ENCODE peak calls at places on chromosomes 16 and 17, in nine cellular contexts. One of them, this sample, is unnamed.

GRCh38 chr16:57613514-57613913 is 14.9 kb upstream of the ADGRG1 start:
- DNase-seq in hypothalamus: no peak
- DNase-seq in CD8-positive, alpha-beta T cell: no peak
- DNase-seq in NCI-H2107: no peak
- DNase-seq in NCI-H774: no peak
- DNase-seq in fibroblast of mammary gland: no peak
- DNase-seq in HT-29: no peak
- DNase-seq in RWPE1: no peak
- DNase-seq in HT1080: no peak
- DNase-seq in this sample: no peak

GRCh38 chr17:7279453-7279852 is 2.1 kb upstream of the SLC2A4 start:
- DNase-seq in hypothalamus: no peak
- DNase-seq in CD8-positive, alpha-beta T cell: no peak
- DNase-seq in NCI-H2107: no peak
- DNase-seq in NCI-H774: no peak
- DNase-seq in fibroblast of mammary gland: no peak
- DNase-seq in HT-29: no peak
- DNase-seq in RWPE1: no peak
- DNase-seq in HT1080: no peak
- DNase-seq in this sample: no peak

GRCh38 chr17:40471856-40472732 is 28.8 kb downstream of the IGFBP4 start:
- DNase-seq in hypothalamus: no peak
- DNase-seq in CD8-positive, alpha-beta T cell: no peak
- DNase-seq in NCI-H2107: no peak
- DNase-seq in NCI-H774: no peak
- DNase-seq in fibroblast of mammary gland: no peak
- DNase-seq in HT-29: peak; percentile 25
- DNase-seq in RWPE1: no peak
- DNase-seq in HT1080: no peak
- DNase-seq in this sample: peak; percentile 52

GRCh38 chr16:54750249-54750648 is 180.4 kb upstream of the IRX5 start:
- DNase-seq in hypothalamus: no peak
- DNase-seq in CD8-positive, alpha-beta T cell: no peak
- DNase-seq in NCI-H2107: no peak
- DNase-seq in NCI-H774: no peak
- DNase-seq in fibroblast of mammary gland: no peak
- DNase-seq in HT-29: no peak
- DNase-seq in RWPE1: no peak
- DNase-seq in HT1080: no peak
- DNase-seq in this sample: no peak

GRCh38 chr16:86979061-86979460 is 338.1 kb downstream of the C16orf95 start:
- DNase-seq in hypothalamus: no peak
- DNase-seq in CD8-positive, alpha-beta T cell: no peak
- DNase-seq in NCI-H2107: no peak
- DNase-seq in NCI-H774: no peak
- DNase-seq in fibroblast of mammary gland: no peak
- DNase-seq in HT-29: no peak
- DNase-seq in RWPE1: no peak
- DNase-seq in HT1080: no peak
- DNase-seq in this sample: no peak

GRCh38 chr17:6408271-6408670 is 26.6 kb downstream of the AIPL1 start:
- DNase-seq in hypothalamus: no peak
- DNase-seq in CD8-positive, alpha-beta T cell: no peak
- DNase-seq in NCI-H2107: no peak
- DNase-seq in NCI-H774: no peak
- DNase-seq in fibroblast of mammary gland: no peak
- DNase-seq in HT-29: no peak
- DNase-seq in RWPE1: no peak
- DNase-seq in HT1080: no peak
- DNase-seq in this sample: no peak

GRCh38 chr16:21568502-21569189 is 30.7 kb upstream of the METTL9 start:
- DNase-seq in hypothalamus: no peak
- DNase-seq in CD8-positive, alpha-beta T cell: no peak
- DNase-seq in NCI-H2107: no peak
- DNase-seq in NCI-H774: no peak
- DNase-seq in fibroblast of mammary gland: no peak
- DNase-seq in HT-29: no peak
- DNase-seq in RWPE1: peak; percentile 42
- DNase-seq in HT1080: peak; percentile 32
- DNase-seq in this sample: no peak

GRCh38 chr17:30534298-30534697 is 57.1 kb downstream of the GOSR1 start:
- DNase-seq in hypothalamus: no peak
- DNase-seq in CD8-positive, alpha-beta T cell: no peak
- DNase-seq in NCI-H2107: no peak
- DNase-seq in NCI-H774: no peak
- DNase-seq in fibroblast of mammary gland: no peak
- DNase-seq in HT-29: no peak
- DNase-seq in RWPE1: no peak
- DNase-seq in HT1080: no peak
- DNase-seq in this sample: no peak

GRCh38 chr17:81510798-81511549 is 1.6 kb downstream of the ACTG1 start:
- DNase-seq in hypothalamus: no peak
- DNase-seq in CD8-positive, alpha-beta T cell: peak; percentile 70
- DNase-seq in NCI-H2107: no peak
- DNase-seq in NCI-H774: no peak
- DNase-seq in fibroblast of mammary gland: no peak
- DNase-seq in HT-29: peak; percentile 40
- DNase-seq in RWPE1: no peak
- DNase-seq in HT1080: peak; percentile 39
- DNase-seq in this sample: no peak

GRCh38 chr17:34703533-34703932 is 124.2 kb downstream of the TMEM132E start:
- DNase-seq in hypothalamus: peak; percentile 4
- DNase-seq in CD8-positive, alpha-beta T cell: no peak
- DNase-seq in NCI-H2107: no peak
- DNase-seq in NCI-H774: no peak
- DNase-seq in fibroblast of mammary gland: peak; percentile 27
- DNase-seq in HT-29: peak; percentile 73
- DNase-seq in RWPE1: peak; percentile 50
- DNase-seq in HT1080: peak; percentile 16
- DNase-seq in this sample: peak; percentile 17

GRCh38 chr17:30824002-30824355 is 513 bp downstream of the CRLF3 start:
- DNase-seq in hypothalamus: no peak
- DNase-seq in CD8-positive, alpha-beta T cell: peak; percentile 53
- DNase-seq in NCI-H2107: no peak
- DNase-seq in NCI-H774: no peak
- DNase-seq in fibroblast of mammary gland: no peak
- DNase-seq in HT-29: no peak
- DNase-seq in RWPE1: peak; percentile 35
- DNase-seq in HT1080: no peak
- DNase-seq in this sample: no peak

GRCh38 chr16:8887438-8887765 is 5.3 kb downstream of the LITAFD start:
- DNase-seq in hypothalamus: no peak
- DNase-seq in CD8-positive, alpha-beta T cell: no peak
- DNase-seq in NCI-H2107: no peak
- DNase-seq in NCI-H774: no peak
- DNase-seq in fibroblast of mammary gland: no peak
- DNase-seq in HT-29: no peak
- DNase-seq in RWPE1: no peak
- DNase-seq in HT1080: no peak
- DNase-seq in this sample: no peak

GRCh38 chr16:9308300-9309209 is 217.1 kb downstream of the HAPSTR1 start:
- DNase-seq in hypothalamus: no peak
- DNase-seq in CD8-positive, alpha-beta T cell: no peak
- DNase-seq in NCI-H2107: no peak
- DNase-seq in NCI-H774: no peak
- DNase-seq in fibroblast of mammary gland: no peak
- DNase-seq in HT-29: no peak
- DNase-seq in RWPE1: no peak
- DNase-seq in HT1080: no peak
- DNase-seq in this sample: no peak

GRCh38 chr16:8720080-8720966 is 45.9 kb downstream of the ABAT start:
- DNase-seq in hypothalamus: peak; percentile 7
- DNase-seq in CD8-positive, alpha-beta T cell: no peak
- DNase-seq in NCI-H2107: no peak
- DNase-seq in NCI-H774: peak; percentile 77
- DNase-seq in fibroblast of mammary gland: no peak
- DNase-seq in HT-29: no peak
- DNase-seq in RWPE1: no peak
- DNase-seq in HT1080: no peak
- DNase-seq in this sample: no peak

GRCh38 chr17:20721151-20721550 is 141.6 kb downstream of the CDRT15L2 start:
- DNase-seq in hypothalamus: no peak
- DNase-seq in CD8-positive, alpha-beta T cell: no peak
- DNase-seq in NCI-H2107: no peak
- DNase-seq in NCI-H774: no peak
- DNase-seq in fibroblast of mammary gland: peak; percentile 15
- DNase-seq in HT-29: no peak
- DNase-seq in RWPE1: peak; percentile 3
- DNase-seq in HT1080: no peak
- DNase-seq in this sample: peak; percentile 10

GRCh38 chr16:70694088-70694487 is 8.2 kb upstream of the MTSS2 start:
- DNase-seq in hypothalamus: no peak
- DNase-seq in CD8-positive, alpha-beta T cell: no peak
- DNase-seq in NCI-H2107: no peak
- DNase-seq in NCI-H774: no peak
- DNase-seq in fibroblast of mammary gland: peak; percentile 85
- DNase-seq in HT-29: peak; percentile 28
- DNase-seq in RWPE1: peak; percentile 94
- DNase-seq in HT1080: peak; percentile 86
- DNase-seq in this sample: peak; percentile 96

GRCh38 chr17:75652934-75653549 is 13.9 kb downstream of the RECQL5 start:
- DNase-seq in hypothalamus: no peak
- DNase-seq in CD8-positive, alpha-beta T cell: peak; percentile 46
- DNase-seq in NCI-H2107: no peak
- DNase-seq in NCI-H774: no peak
- DNase-seq in fibroblast of mammary gland: peak; percentile 30
- DNase-seq in HT-29: no peak
- DNase-seq in RWPE1: peak; percentile 26
- DNase-seq in HT1080: peak; percentile 37
- DNase-seq in this sample: no peak

GRCh38 chr16:63530974-63531373 is 1494.7 kb upstream of the CDH8 start:
- DNase-seq in hypothalamus: no peak
- DNase-seq in CD8-positive, alpha-beta T cell: no peak
- DNase-seq in NCI-H2107: no peak
- DNase-seq in NCI-H774: no peak
- DNase-seq in fibroblast of mammary gland: no peak
- DNase-seq in HT-29: no peak
- DNase-seq in RWPE1: no peak
- DNase-seq in HT1080: no peak
- DNase-seq in this sample: no peak

GRCh38 chr17:76903631-76904030 is 35.4 kb downstream of the MGAT5B start:
- DNase-seq in hypothalamus: no peak
- DNase-seq in CD8-positive, alpha-beta T cell: no peak
- DNase-seq in NCI-H2107: no peak
- DNase-seq in NCI-H774: no peak
- DNase-seq in fibroblast of mammary gland: no peak
- DNase-seq in HT-29: no peak
- DNase-seq in RWPE1: no peak
- DNase-seq in HT1080: no peak
- DNase-seq in this sample: no peak

GRCh38 chr17:77471984-77472836 is 331.4 kb downstream of the SEC14L1 start:
- DNase-seq in hypothalamus: no peak
- DNase-seq in CD8-positive, alpha-beta T cell: no peak
- DNase-seq in NCI-H2107: peak; percentile 48
- DNase-seq in NCI-H774: no peak
- DNase-seq in fibroblast of mammary gland: peak; percentile 71
- DNase-seq in HT-29: peak; percentile 28
- DNase-seq in RWPE1: peak; percentile 76
- DNase-seq in HT1080: no peak
- DNase-seq in this sample: peak; percentile 73

GRCh38 chr17:76597156-76598003 is 11.7 kb upstream of the ST6GALNAC2 start:
- DNase-seq in hypothalamus: no peak
- DNase-seq in CD8-positive, alpha-beta T cell: no peak
- DNase-seq in NCI-H2107: peak; percentile 72
- DNase-seq in NCI-H774: no peak
- DNase-seq in fibroblast of mammary gland: no peak
- DNase-seq in HT-29: peak; percentile 65
- DNase-seq in RWPE1: peak; percentile 91
- DNase-seq in HT1080: no peak
- DNase-seq in this sample: no peak

GRCh38 chr17:180380-181212 is 854 bp downstream of the DOC2B start:
- DNase-seq in hypothalamus: no peak
- DNase-seq in CD8-positive, alpha-beta T cell: peak; percentile 8
- DNase-seq in NCI-H2107: no peak
- DNase-seq in NCI-H774: no peak
- DNase-seq in fibroblast of mammary gland: no peak
- DNase-seq in HT-29: no peak
- DNase-seq in RWPE1: no peak
- DNase-seq in HT1080: no peak
- DNase-seq in this sample: no peak

GRCh38 chr17:77842148-77842905 is 116.2 kb upstream of the TNRC6C start:
- DNase-seq in hypothalamus: no peak
- DNase-seq in CD8-positive, alpha-beta T cell: no peak
- DNase-seq in NCI-H2107: no peak
- DNase-seq in NCI-H774: peak; percentile 27
- DNase-seq in fibroblast of mammary gland: peak; percentile 52
- DNase-seq in HT-29: no peak
- DNase-seq in RWPE1: peak; percentile 54
- DNase-seq in HT1080: peak; percentile 70
- DNase-seq in this sample: no peak

GRCh38 chr17:81309140-81309858 is 14.2 kb upstream of the SLC38A10 start:
- DNase-seq in hypothalamus: peak; percentile 35
- DNase-seq in CD8-positive, alpha-beta T cell: peak; percentile 16
- DNase-seq in NCI-H2107: no peak
- DNase-seq in NCI-H774: peak; percentile 54
- DNase-seq in fibroblast of mammary gland: peak; percentile 68
- DNase-seq in HT-29: peak; percentile 93
- DNase-seq in RWPE1: peak; percentile 54
- DNase-seq in HT1080: peak; percentile 52
- DNase-seq in this sample: peak; percentile 73

GRCh38 chr17:37507108-37507507 is 17.4 kb downstream of the DUSP14 start:
- DNase-seq in hypothalamus: no peak
- DNase-seq in CD8-positive, alpha-beta T cell: no peak
- DNase-seq in NCI-H2107: no peak
- DNase-seq in NCI-H774: no peak
- DNase-seq in fibroblast of mammary gland: no peak
- DNase-seq in HT-29: no peak
- DNase-seq in RWPE1: no peak
- DNase-seq in HT1080: no peak
- DNase-seq in this sample: no peak

GRCh38 chr17:79623786-79624657 is 13.2 kb upstream of the RBFOX3 start:
- DNase-seq in hypothalamus: no peak
- DNase-seq in CD8-positive, alpha-beta T cell: no peak
- DNase-seq in NCI-H2107: no peak
- DNase-seq in NCI-H774: no peak
- DNase-seq in fibroblast of mammary gland: no peak
- DNase-seq in HT-29: no peak
- DNase-seq in RWPE1: no peak
- DNase-seq in HT1080: no peak
- DNase-seq in this sample: no peak

GRCh38 chr17:50926523-50926922 is 60.4 kb upstream of the TOB1 start:
- DNase-seq in hypothalamus: no peak
- DNase-seq in CD8-positive, alpha-beta T cell: no peak
- DNase-seq in NCI-H2107: no peak
- DNase-seq in NCI-H774: no peak
- DNase-seq in fibroblast of mammary gland: no peak
- DNase-seq in HT-29: no peak
- DNase-seq in RWPE1: no peak
- DNase-seq in HT1080: no peak
- DNase-seq in this sample: no peak

GRCh38 chr16:86965331-86965730 is 351.9 kb downstream of the C16orf95 start:
- DNase-seq in hypothalamus: no peak
- DNase-seq in CD8-positive, alpha-beta T cell: no peak
- DNase-seq in NCI-H2107: no peak
- DNase-seq in NCI-H774: no peak
- DNase-seq in fibroblast of mammary gland: no peak
- DNase-seq in HT-29: no peak
- DNase-seq in RWPE1: no peak
- DNase-seq in HT1080: no peak
- DNase-seq in this sample: no peak

GRCh38 chr17:38572665-38573365 is 32.9 kb downstream of the SRCIN1 start:
- DNase-seq in hypothalamus: peak; percentile 34
- DNase-seq in CD8-positive, alpha-beta T cell: no peak
- DNase-seq in NCI-H2107: peak; percentile 71
- DNase-seq in NCI-H774: peak; percentile 75
- DNase-seq in fibroblast of mammary gland: no peak
- DNase-seq in HT-29: no peak
- DNase-seq in RWPE1: no peak
- DNase-seq in HT1080: no peak
- DNase-seq in this sample: no peak

GRCh38 chr17:8734876-8735275 is 9.8 kb downstream of the CCDC42 start:
- DNase-seq in hypothalamus: no peak
- DNase-seq in CD8-positive, alpha-beta T cell: no peak
- DNase-seq in NCI-H2107: no peak
- DNase-seq in NCI-H774: no peak
- DNase-seq in fibroblast of mammary gland: no peak
- DNase-seq in HT-29: no peak
- DNase-seq in RWPE1: no peak
- DNase-seq in HT1080: no peak
- DNase-seq in this sample: no peak

GRCh38 chr16:27434141-27435051 is 32.4 kb downstream of the IL21R start:
- DNase-seq in hypothalamus: no peak
- DNase-seq in CD8-positive, alpha-beta T cell: peak; percentile 10
- DNase-seq in NCI-H2107: no peak
- DNase-seq in NCI-H774: no peak
- DNase-seq in fibroblast of mammary gland: no peak
- DNase-seq in HT-29: no peak
- DNase-seq in RWPE1: no peak
- DNase-seq in HT1080: no peak
- DNase-seq in this sample: no peak

This sample was measured in AG10803.